ENCODE peak calls at places on chromosomes 1 and 21, in seven cellular contexts. One of them, this sample, is unnamed.

GRCh38 chr1:246689409-246689997 is 34.7 kb upstream of the SCCPDH start:
- DNase-seq in putamen: peak
- DNase-seq in activated CD4-positive, alpha-beta T cell treated with anti-CD3 and anti-CD28 coated beads, Interleukin-2, amount 50 U/mL, for 4 hours: peak
- DNase-seq in fibroblast of the conjunctiva: peak
- DNase-seq in IMR-90: peak
- DNase-seq in cardiac fibroblast: peak
- DNase-seq in GDM1: peak
- DNase-seq in this sample: peak

GRCh38 chr1:151130837-151131586 is 15.4 kb downstream of the SEMA6C start:
- DNase-seq in fibroblast of the conjunctiva: peak
- DNase-seq in GDM1: no peak
- DNase-seq in activated CD4-positive, alpha-beta T cell treated with anti-CD3 and anti-CD28 coated beads, Interleukin-2, amount 50 U/mL, for 4 hours: peak
- DNase-seq in IMR-90: peak
- DNase-seq in cardiac fibroblast: peak
- DNase-seq in putamen: peak
- DNase-seq in this sample: no peak

GRCh38 chr1:6082430-6082971 is 36.8 kb downstream of the KCNAB2 start:
- DNase-seq in fibroblast of the conjunctiva: peak
- DNase-seq in GDM1: no peak
- DNase-seq in putamen: no peak
- DNase-seq in activated CD4-positive, alpha-beta T cell treated with anti-CD3 and anti-CD28 coated beads, Interleukin-2, amount 50 U/mL, for 4 hours: no peak
- DNase-seq in cardiac fibroblast: peak
- DNase-seq in IMR-90: no peak
- DNase-seq in this sample: no peak

GRCh38 chr1:37485902-37486679 is 11.7 kb downstream of the ZC3H12A start:
- DNase-seq in cardiac fibroblast: peak
- DNase-seq in IMR-90: no peak
- DNase-seq in fibroblast of the conjunctiva: no peak
- DNase-seq in putamen: no peak
- DNase-seq in GDM1: no peak
- DNase-seq in activated CD4-positive, alpha-beta T cell treated with anti-CD3 and anti-CD28 coated beads, Interleukin-2, amount 50 U/mL, for 4 hours: no peak
- DNase-seq in this sample: peak

GRCh38 chr21:34027727-34028461 is 45.5 kb upstream of the MRPS6 start:
- DNase-seq in IMR-90: no peak
- DNase-seq in fibroblast of the conjunctiva: no peak
- DNase-seq in cardiac fibroblast: no peak
- DNase-seq in putamen: no peak
- DNase-seq in activated CD4-positive, alpha-beta T cell treated with anti-CD3 and anti-CD28 coated beads, Interleukin-2, amount 50 U/mL, for 4 hours: no peak
- DNase-seq in GDM1: no peak
- DNase-seq in this sample: no peak

GRCh38 chr1:89271616-89272015 is 1.0 kb downstream of the GBP5 start:
- DNase-seq in fibroblast of the conjunctiva: peak
- DNase-seq in GDM1: no peak
- DNase-seq in activated CD4-positive, alpha-beta T cell treated with anti-CD3 and anti-CD28 coated beads, Interleukin-2, amount 50 U/mL, for 4 hours: no peak
- DNase-seq in cardiac fibroblast: peak
- DNase-seq in putamen: no peak
- DNase-seq in IMR-90: peak
- DNase-seq in this sample: peak

GRCh38 chr1:150006881-150007401 is 3.6 kb downstream of the OTUD7B start:
- DNase-seq in activated CD4-positive, alpha-beta T cell treated with anti-CD3 and anti-CD28 coated beads, Interleukin-2, amount 50 U/mL, for 4 hours: no peak
- DNase-seq in IMR-90: peak
- DNase-seq in fibroblast of the conjunctiva: no peak
- DNase-seq in putamen: peak
- DNase-seq in GDM1: no peak
- DNase-seq in cardiac fibroblast: peak
- DNase-seq in this sample: no peak

GRCh38 chr1:224430511-224431113 is 4.0 kb downstream of the WDR26 start:
- DNase-seq in activated CD4-positive, alpha-beta T cell treated with anti-CD3 and anti-CD28 coated beads, Interleukin-2, amount 50 U/mL, for 4 hours: no peak
- DNase-seq in GDM1: no peak
- DNase-seq in putamen: peak
- DNase-seq in IMR-90: peak
- DNase-seq in cardiac fibroblast: peak
- DNase-seq in fibroblast of the conjunctiva: no peak
- DNase-seq in this sample: peak

GRCh38 chr1:21936366-21937031 is 611 bp downstream of the HSPG2 start:
- DNase-seq in GDM1: no peak
- DNase-seq in cardiac fibroblast: no peak
- DNase-seq in activated CD4-positive, alpha-beta T cell treated with anti-CD3 and anti-CD28 coated beads, Interleukin-2, amount 50 U/mL, for 4 hours: no peak
- DNase-seq in putamen: no peak
- DNase-seq in fibroblast of the conjunctiva: no peak
- DNase-seq in IMR-90: no peak
- DNase-seq in this sample: no peak

GRCh38 chr1:16434501-16434900 is 2.7 kb downstream of the SPATA21 start:
- DNase-seq in activated CD4-positive, alpha-beta T cell treated with anti-CD3 and anti-CD28 coated beads, Interleukin-2, amount 50 U/mL, for 4 hours: no peak
- DNase-seq in cardiac fibroblast: peak
- DNase-seq in fibroblast of the conjunctiva: no peak
- DNase-seq in GDM1: no peak
- DNase-seq in IMR-90: peak
- DNase-seq in putamen: no peak
- DNase-seq in this sample: no peak